ENCODE peak calls at places on chromosomes 3 and 15, in five cellular contexts. S is BJ, N is GM13976, K is suprapubic skin, J is MCF 10A. R is an unnamed sample.

GRCh38 chr15:65377105-65377975 is 462 bp downstream of the IGDCC3 start:
- DNase-seq in J (no peak), K (no peak), S (no peak), N (peak), R (no peak)

GRCh38 chr3:99635348-99635747 is 3.0 kb upstream of the COL8A1 start:
- DNase-seq in J (no peak), K (no peak), S (no peak), N (no peak), R (no peak)

GRCh38 chr3:14608298-14608697 is 43.3 kb upstream of the CCDC174 start:
- DNase-seq in K (no peak), N (no peak), S (no peak), J (no peak), R (no peak)

GRCh38 chr3:8239718-8240698 is 261.6 kb upstream of the LMCD1 start:
- DNase-seq in K (no peak), J (peak), S (no peak), N (peak), R (no peak)

GRCh38 chr3:196237203-196237602 is 20.9 kb downstream of the SLC51A start:
- DNase-seq in J (no peak), K (no peak), S (no peak), N (no peak), R (no peak)

GRCh38 chr15:99014803-99015676 is 7.4 kb upstream of the PGPEP1L start:
- DNase-seq in S (peak), K (no peak), N (peak), J (peak), R (peak)

GRCh38 chr15:39115379-39116057 is 465.4 kb upstream of the THBS1 start:
- DNase-seq in N (no peak), S (no peak), K (no peak), J (peak), R (no peak)

GRCh38 chr3:152419748-152420147 is 151.0 kb downstream of the MBNL1 start:
- DNase-seq in S (no peak), J (no peak), N (no peak), K (no peak), R (no peak)

GRCh38 chr3:71183544-71183943 is 400.0 kb downstream of the FOXP1 start:
- DNase-seq in N (no peak), S (no peak), J (no peak), K (no peak), R (no peak)

GRCh38 chr15:95365615-95366107 is 964.8 kb upstream of the NR2F2 start:
- DNase-seq in N (no peak), J (no peak), S (no peak), K (no peak), R (no peak)

GRCh38 chr3:97967966-97968365 is 4.3 kb downstream of the RIOX2 start:
- DNase-seq in S (no peak), J (no peak), K (no peak), N (no peak), R (no peak)
- TF ChIP-seq CTCF in S (no peak), J (no peak), K (no peak), N (no peak), R (no peak)

GRCh38 chr3:55718956-55719355 is 231.8 kb upstream of the WNT5A start:
- DNase-seq in K (no peak), S (no peak), J (no peak), N (no peak), R (no peak)

GRCh38 chr3:55719508-55719907 is 232.4 kb upstream of the WNT5A start:
- DNase-seq in S (no peak), K (no peak), N (no peak), J (no peak), R (no peak)

GRCh38 chr3:55721716-55722484 is 234.8 kb upstream of the WNT5A start:
- DNase-seq in J (peak), S (no peak), K (no peak), N (peak), R (no peak)

GRCh38 chr3:55718475-55718874 is 231.4 kb upstream of the WNT5A start:
- DNase-seq in N (no peak), J (no peak), K (no peak), S (no peak), R (no peak)

GRCh38 chr3:55720614-55721013 is 233.5 kb upstream of the WNT5A start:
- DNase-seq in K (no peak), S (no peak), J (peak), N (peak), R (no peak)
- TF ChIP-seq CTCF in K (no peak), S (peak), J (no peak), N (peak), R (no peak)

DNA sequence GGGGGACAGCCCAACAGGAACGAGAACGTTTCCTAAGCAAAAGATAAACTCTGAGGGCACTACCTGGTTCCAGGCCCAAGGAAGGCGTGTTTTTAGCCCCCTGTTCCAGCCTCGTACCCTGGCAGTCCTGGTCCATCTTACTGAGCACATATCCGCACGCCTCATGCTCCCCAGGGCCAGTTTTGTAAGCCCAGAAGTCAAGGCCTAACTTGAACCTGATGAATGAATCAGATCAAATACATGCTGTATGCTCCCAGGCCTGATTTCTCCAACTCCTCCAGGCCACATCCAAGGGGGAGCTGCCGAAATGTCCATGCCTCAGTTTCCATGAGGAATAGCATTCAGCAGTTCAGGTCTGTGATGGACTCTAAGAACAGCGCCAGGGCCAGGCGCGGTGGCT is 14.3 kb upstream of the DOCK3 start:
- DNase-seq in S (no peak), K (no peak), N (no peak), J (no peak), R (no peak)
- TF ChIP-seq CTCF in S (no peak), K (no peak), N (no peak), J (no peak), R (no peak)

GRCh38 chr15:29570121-29570930 is 251.9 kb downstream of the TJP1 start:
- DNase-seq in J (no peak), S (no peak), K (no peak), N (no peak), R (no peak)
- TF ChIP-seq CTCF in J (no peak), S (no peak), K (no peak), N (no peak), R (peak)

GRCh38 chr15:66498501-66499386 is 1.2 kb upstream of the SNAPC5 start:
- DNase-seq in K (no peak), J (no peak), N (no peak), S (no peak), R (peak)
- TF ChIP-seq CTCF in K (no peak), J (peak), N (peak), S (peak), R (peak)

GRCh38 chr3:144491333-144491732 is 519.7 kb downstream of the DIPK2A start:
- DNase-seq in N (no peak), J (no peak), S (no peak), K (no peak), R (no peak)
- TF ChIP-seq CTCF in N (no peak), J (no peak), S (no peak), K (no peak), R (peak)

GRCh38 chr3:183449391-183449790 is 21.0 kb upstream of the MCF2L2 start:
- DNase-seq in S (no peak), K (no peak), J (no peak), N (no peak), R (no peak)

GRCh38 chr3:183448369-183449128 is 20.1 kb upstream of the MCF2L2 start:
- DNase-seq in S (no peak), N (no peak), J (no peak), K (no peak), R (no peak)

GRCh38 chr3:183449791-183450190 is 21.4 kb upstream of the MCF2L2 start:
- DNase-seq in K (no peak), S (no peak), J (no peak), N (no peak), R (no peak)

GRCh38 chr3:183446838-183447205 is 18.4 kb upstream of the MCF2L2 start:
- DNase-seq in J (no peak), K (no peak), N (no peak), S (no peak), R (no peak)

GRCh38 chr3:183447206-183448001 is 19.0 kb upstream of the MCF2L2 start:
- DNase-seq in N (peak), S (no peak), K (peak), J (peak), R (peak)
- TF ChIP-seq CTCF in N (no peak), S (peak), K (no peak), J (no peak), R (no peak)

GRCh38 chr15:88986949-88987589 is 73.9 kb upstream of the MFGE8 start:
- DNase-seq in S (no peak), K (no peak), J (no peak), N (no peak), R (no peak)
- TF ChIP-seq CTCF in S (no peak), K (no peak), J (no peak), N (no peak), R (no peak)

DNA sequence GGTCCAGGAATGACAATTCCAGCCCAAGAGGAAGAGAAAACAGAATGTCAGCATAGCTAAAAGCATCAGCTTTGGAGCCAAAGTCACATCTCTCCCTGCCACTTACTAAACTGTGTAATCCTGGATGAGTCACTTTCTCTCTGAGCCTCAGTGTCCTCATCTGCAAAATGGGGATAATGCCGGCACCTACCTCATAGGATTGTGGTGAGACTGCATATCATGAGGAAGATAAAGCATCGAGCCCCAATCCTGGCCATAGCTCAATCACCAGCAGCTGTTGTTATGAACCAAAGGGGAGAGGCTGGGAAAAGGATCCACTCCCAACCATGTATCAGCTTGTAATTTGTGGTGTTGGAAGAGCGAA is 9.1 kb downstream of the SLC6A1 start:
- DNase-seq in J (no peak), N (no peak), K (no peak), S (no peak), R (no peak)
- TF ChIP-seq CTCF in J (no peak), N (no peak), K (no peak), S (no peak), R (no peak)

DNA sequence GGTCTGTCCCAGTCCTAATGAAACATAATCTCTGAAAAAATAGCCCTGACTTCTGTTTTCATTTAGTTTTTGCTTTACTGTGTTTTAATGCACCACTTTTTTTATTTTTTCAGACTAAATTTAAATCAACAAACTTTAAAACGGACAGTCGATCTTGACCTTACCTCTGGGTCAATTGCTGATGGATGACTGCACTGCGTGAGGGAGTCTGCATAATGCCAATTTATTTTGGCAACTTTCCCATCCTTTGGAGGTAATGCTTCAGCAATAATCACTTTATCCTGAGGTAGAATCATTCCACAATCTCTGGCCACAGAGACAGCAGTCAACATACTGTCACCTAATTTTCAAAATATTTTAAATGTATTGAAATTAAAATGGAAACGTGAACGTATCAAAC is 32.5 kb upstream of the GP5 start:
- DNase-seq in J (no peak), N (no peak), S (no peak), K (no peak), R (no peak)
- TF ChIP-seq CTCF in J (no peak), N (no peak), S (no peak), K (no peak), R (no peak)

R was measured in osteocyte.